ENCODE peak calls at places on chromosomes 13 and 19, in eight cellular contexts. M is fibroblast of lung; S is AG09319; N is nucleus accumbens; D is head of caudate nucleus; Y is stimulated activated CD4-positive, alpha-beta T cell treated with anti-CD3 and anti-CD28 coated beads, Interleukin-1b, Interleukin-23, amount 100 ng/mL, for 24 hours; T is activated CD4-positive, alpha-beta T cell treated with anti-CD3 and anti-CD28 coated beads, Interleukin-2, amount 50 U/mL, for 4 hours; X is BJ. H is an unnamed sample.

GRCh38 chr19:632228-633067 is 889 bp downstream of the POLRMT start:
- DNase-seq in M (peak; percentile 44), S (no peak), N (no peak), D (no peak), Y (peak; percentile 47), T (no peak), X (no peak), H (no peak)

GRCh38 chr13:61276401-61276800 is 139.2 kb downstream of the PCDH20 start:
- DNase-seq in M (no peak), S (no peak), N (no peak), D (no peak), Y (no peak), T (no peak), X (no peak), H (no peak)

GRCh38 chr13:109790951-109791605 is 4.7 kb upstream of the IRS2 start:
- DNase-seq in M (peak; percentile 62), S (no peak), N (no peak), D (no peak), Y (no peak), T (no peak), X (no peak), H (no peak)

GRCh38 chr19:2199215-2199614 is 35.5 kb downstream of the DOT1L start:
- DNase-seq in M (no peak), S (no peak), N (no peak), D (no peak), Y (no peak), T (no peak), X (no peak), H (no peak)

GRCh38 chr19:28556371-28556770 is 656.6 kb downstream of the UQCRFS1 start:
- DNase-seq in M (no peak), S (no peak), N (no peak), D (no peak), Y (no peak), T (no peak), X (no peak), H (no peak)

GRCh38 chr13:26465514-26465913 is 92.0 kb upstream of the WASF3 start:
- DNase-seq in M (no peak), S (no peak), N (no peak), D (no peak), Y (no peak), T (no peak), X (no peak), H (no peak)

GRCh38 chr13:46603165-46603603 is 50.2 kb downstream of the LRCH1 start:
- DNase-seq in M (no peak), S (no peak), N (no peak), D (no peak), Y (no peak), T (no peak), X (no peak), H (no peak)

GRCh38 chr19:21256722-21257121 is 72.5 kb downstream of the ZNF708 start:
- DNase-seq in M (no peak), S (no peak), N (no peak), D (no peak), Y (no peak), T (no peak), X (no peak), H (no peak)

GRCh38 chr13:95607363-95607762 is 37.1 kb downstream of the DZIP1 start:
- DNase-seq in M (peak; percentile 63), S (no peak), N (no peak), D (no peak), Y (no peak), T (no peak), X (no peak), H (peak; percentile 13)

GRCh38 chr13:25468330-25469178 is 96.8 kb downstream of the ATP8A2 start:
- DNase-seq in M (no peak), S (no peak), N (peak; percentile 39), D (peak; percentile 45), Y (peak; percentile 7), T (no peak), X (no peak), H (no peak)

GRCh38 chr19:46533085-46534081 is 37.7 kb upstream of the PNMA8B start:
- DNase-seq in M (no peak), S (no peak), N (no peak), D (no peak), Y (no peak), T (no peak), X (no peak), H (no peak)

GRCh38 chr13:112974676-112975075 is 5.7 kb downstream of the MCF2L start:
- DNase-seq in M (no peak), S (no peak), N (no peak), D (no peak), Y (no peak), T (no peak), X (no peak), H (no peak)

GRCh38 chr19:14536926-14537692 is 7.7 kb downstream of the TECR start:
- DNase-seq in M (peak; percentile 55), S (no peak), N (no peak), D (no peak), Y (peak; percentile 34), T (no peak), X (no peak), H (no peak)

GRCh38 chr19:13459351-13459750 is 46.9 kb downstream of the CACNA1A start:
- DNase-seq in M (no peak), S (no peak), N (peak; percentile 35), D (peak; percentile 64), Y (no peak), T (no peak), X (no peak), H (no peak)

GRCh38 chr13:43061496-43062280 is 38.3 kb downstream of the DNAJC15 start:
- DNase-seq in M (no peak), S (no peak), N (no peak), D (no peak), Y (no peak), T (no peak), X (no peak), H (no peak)

GRCh38 chr13:74243637-74244526 is 109.7 kb upstream of the KLF12 start:
- DNase-seq in M (peak; percentile 52), S (no peak), N (no peak), D (no peak), Y (no peak), T (no peak), X (peak; percentile 66), H (peak; percentile 62)

GRCh38 chr13:107075576-107075975 is 507.6 kb upstream of the ARGLU1 start:
- DNase-seq in M (no peak), S (no peak), N (no peak), D (no peak), Y (no peak), T (no peak), X (no peak), H (no peak)

GRCh38 chr13:110555601-110556223 is 5.8 kb downstream of the RAB20 start:
- DNase-seq in M (no peak), S (no peak), N (no peak), D (no peak), Y (no peak), T (no peak), X (no peak), H (no peak)

GRCh38 chr13:26785845-26786630 is 25.5 kb upstream of the GPR12 start:
- DNase-seq in M (no peak), S (no peak), N (no peak), D (peak; percentile 13), Y (peak; percentile 35), T (no peak), X (no peak), H (no peak)

GRCh38 chr19:2648528-2648937 is 54.0 kb downstream of the GNG7 start:
- DNase-seq in M (peak; percentile 82), S (peak; percentile 49), N (peak; percentile 60), D (peak; percentile 77), Y (peak; percentile 51), T (peak; percentile 70), X (no peak), H (peak; percentile 34)

GRCh38 chr19:14603990-14604387 is 21.1 kb downstream of the CLEC17A start:
- DNase-seq in M (no peak), S (no peak), N (no peak), D (no peak), Y (no peak), T (no peak), X (no peak), H (no peak)

GRCh38 chr19:42512743-42513304 is 15.5 kb downstream of the CEACAM1 start:
- DNase-seq in M (no peak), S (no peak), N (no peak), D (no peak), Y (no peak), T (no peak), X (no peak), H (no peak)

GRCh38 chr19:1769645-1769985 is 16.3 kb downstream of the ONECUT3 start:
- DNase-seq in M (no peak), S (no peak), N (no peak), D (no peak), Y (no peak), T (no peak), X (no peak), H (no peak)

GRCh38 chr19:17673937-17674799 is 14.0 kb downstream of the UNC13A start:
- DNase-seq in M (no peak), S (no peak), N (no peak), D (no peak), Y (no peak), T (no peak), X (no peak), H (no peak)

GRCh38 chr19:32997716-32998355 is 25.8 kb downstream of the FAAP24 start:
- DNase-seq in M (no peak), S (no peak), N (no peak), D (no peak), Y (no peak), T (no peak), X (no peak), H (no peak)

GRCh38 chr19:47699360-47699917 is 13.8 kb upstream of the EHD2 start:
- DNase-seq in M (no peak), S (no peak), N (no peak), D (peak; percentile 17), Y (peak; percentile 40), T (peak; percentile 51), X (no peak), H (no peak)

GRCh38 chr13:103190841-103191240 is 124.6 kb upstream of the SLC10A2 start:
- DNase-seq in M (no peak), S (no peak), N (no peak), D (no peak), Y (no peak), T (no peak), X (no peak), H (no peak)

GRCh38 chr13:51839711-51840110 is 5.3 kb downstream of the TMEM272 start:
- DNase-seq in M (no peak), S (no peak), N (no peak), D (no peak), Y (no peak), T (no peak), X (no peak), H (no peak)

GRCh38 chr13:33277946-33278345 is 7.6 kb downstream of the STARD13 start:
- DNase-seq in M (peak; percentile 57), S (no peak), N (no peak), D (no peak), Y (no peak), T (no peak), X (no peak), H (no peak)

GRCh38 chr19:3369337-3370213 is 3.2 kb downstream of the NFIC start:
- DNase-seq in M (peak; percentile 73), S (no peak), N (peak; percentile 28), D (peak; percentile 56), Y (no peak), T (no peak), X (no peak), H (no peak)